ENCODE peak calls at places on chromosomes 7 and 10, in six cellular contexts. B is HCT116, O is MM.1S, Y is neural progenitor cell, Q is PC-3, H is SK-N-SH. M is an unnamed sample.

GRCh38 chr7:138701312-138701923 is at the start of gene SVOPL:
- DNase-seq in B (no peak), O (no peak), Y (no peak), Q (no peak), H (no peak), M (no peak)

GRCh38 chr10:89699581-89700064 is 1.8 kb upstream of the KIF20B start:
- DNase-seq in B (no peak), O (no peak), Y (no peak), Q (peak; percentile 10), H (no peak), M (no peak)

GRCh38 chr7:105935250-105935649 is 27.8 kb upstream of the CDHR3 start:
- DNase-seq in B (no peak), O (no peak), Y (no peak), Q (peak; percentile 19), H (no peak), M (no peak)

GRCh38 chr7:79050592-79050991 is 402.9 kb downstream of the MAGI2 start:
- DNase-seq in B (no peak), O (no peak), Y (no peak), Q (peak; percentile 70), H (no peak), M (peak; percentile 50)

GRCh38 chr10:62623223-62623622 is 181.3 kb upstream of the ADO start:
- DNase-seq in B (no peak), O (no peak), Y (no peak), Q (no peak), H (no peak), M (no peak)

GRCh38 chr10:114026189-114027040 is 17.3 kb upstream of the ADRB1 start:
- DNase-seq in B (peak; percentile 58), O (no peak), Y (no peak), Q (peak; percentile 76), H (no peak), M (peak; percentile 73)

GRCh38 chr7:886626-887487 is 10.5 kb downstream of the GET4 start:
- DNase-seq in B (no peak), O (no peak), Y (no peak), Q (no peak), H (no peak), M (no peak)

GRCh38 chr10:26860026-26860541 is 674 bp downstream of the ABI1 start:
- DNase-seq in B (no peak), O (peak; percentile 38), Y (peak; percentile 71), Q (peak; percentile 57), H (no peak), M (peak; percentile 83)

GRCh38 chr7:133851416-133851815 is 275.7 kb upstream of the LRGUK start:
- DNase-seq in B (no peak), O (no peak), Y (no peak), Q (peak; percentile 17), H (no peak), M (peak; percentile 6)

GRCh38 chr10:86410542-86411124 is 44.0 kb upstream of the GRID1 start:
- DNase-seq in B (no peak), O (no peak), Y (no peak), Q (peak; percentile 57), H (no peak), M (peak; percentile 72)

DNA sequence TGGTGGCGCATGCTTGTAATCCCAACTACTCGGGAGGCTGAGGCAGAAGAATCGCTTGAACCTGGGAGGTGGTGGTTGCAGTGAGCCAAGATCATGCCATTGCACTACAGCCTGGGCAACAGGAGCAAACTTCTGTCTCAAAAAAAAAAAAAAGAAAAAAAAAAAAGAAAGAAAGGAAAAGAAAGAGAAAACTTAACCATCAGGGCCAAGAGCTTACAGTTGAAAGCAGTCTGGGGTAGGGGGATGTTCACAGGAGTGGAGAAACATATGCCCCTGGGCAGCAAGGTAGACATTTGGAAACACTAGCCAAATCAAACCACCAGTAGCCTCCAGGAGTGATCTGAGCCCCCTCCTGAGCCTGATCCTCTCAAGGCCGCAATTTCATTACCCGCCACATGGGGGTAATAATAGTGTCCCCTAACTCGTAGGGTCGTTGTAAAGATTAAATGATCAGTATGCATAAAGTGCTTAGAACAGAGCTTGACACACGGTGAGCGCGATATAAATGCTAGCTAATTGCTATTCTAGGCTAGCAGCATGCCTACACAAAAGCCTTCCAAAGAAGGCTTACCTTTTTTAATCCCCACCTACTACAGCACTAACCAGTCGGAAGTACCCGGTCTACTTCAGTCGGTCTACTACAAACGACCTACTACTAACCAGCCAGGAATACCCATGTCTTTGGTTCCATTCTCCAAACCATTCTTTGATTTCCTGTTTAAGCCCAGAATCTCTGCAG is 274.3 kb upstream of the NEBL start:
- DNase-seq in B (peak; percentile 12), O (no peak), Y (peak; percentile 47), Q (peak; percentile 6), H (peak; percentile 66), M (no peak)
- TF ChIP-seq EZH2phosphoT487 in B (no peak), O (no peak), Y (no peak), Q (no peak), H (no peak), M (no peak)

GRCh38 chr10:126716366-126716765 is 45.9 kb upstream of the C10orf90 start:
- DNase-seq in B (no peak), O (no peak), Y (no peak), Q (no peak), H (no peak), M (no peak)
- H3K9ac ChIP-seq in B (no peak overlapping the region), O (no peak overlapping the region), Y (no peak overlapping the region), Q (no peak overlapping the region), H (no peak overlapping the region), M (no peak overlapping the region)

DNA sequence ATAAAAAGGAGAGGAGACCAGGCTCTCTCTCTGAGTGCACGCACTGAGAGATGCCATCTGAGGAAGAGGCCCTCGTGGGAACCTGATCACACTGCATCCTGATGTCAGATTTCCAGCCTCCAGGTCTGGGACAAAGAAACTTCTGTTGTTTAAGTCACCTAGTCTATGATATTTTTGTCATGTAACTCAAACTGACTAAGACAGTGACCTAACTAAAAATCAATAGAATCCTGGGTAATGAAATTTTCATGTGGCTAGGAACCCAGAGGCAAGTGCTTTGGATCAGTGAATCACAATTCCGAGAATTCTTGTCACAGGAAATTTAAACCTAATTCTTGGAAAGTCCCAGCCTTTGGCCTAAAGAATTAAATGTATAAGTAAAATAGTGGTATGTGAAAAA is 107.7 kb downstream of the SLC16A9 start:
- DNase-seq in B (no peak), O (no peak), Y (no peak), Q (peak; percentile 82), H (no peak), M (no peak)
- H2AFZ ChIP-seq in B (no peak overlapping the region), O (no peak overlapping the region), Y (no peak overlapping the region), Q (no peak overlapping the region), H (no peak overlapping the region), M (no peak overlapping the region)

GRCh38 chr10:48448796-48449195 is 142.3 kb downstream of the MAPK8 start:
- DNase-seq in B (no peak), O (no peak), Y (no peak), Q (peak; percentile 63), H (no peak), M (peak; percentile 91)

GRCh38 chr10:48446785-48447184 is 140.3 kb downstream of the MAPK8 start:
- DNase-seq in B (no peak), O (no peak), Y (no peak), Q (no peak), H (no peak), M (no peak)

GRCh38 chr10:48445932-48446331 is 139.5 kb downstream of the MAPK8 start:
- DNase-seq in B (no peak), O (no peak), Y (no peak), Q (no peak), H (no peak), M (no peak)

GRCh38 chr10:48449501-48450232 is 143.2 kb downstream of the MAPK8 start:
- DNase-seq in B (no peak), O (no peak), Y (no peak), Q (no peak), H (no peak), M (no peak)

GRCh38 chr10:48447356-48448215 is 141.1 kb downstream of the MAPK8 start:
- DNase-seq in B (no peak), O (no peak), Y (no peak), Q (no peak), H (no peak), M (no peak)
- TF ChIP-seq EZH2phosphoT487 in B (no peak), O (no peak), Y (no peak), Q (no peak), H (no peak), M (no peak)

GRCh38 chr7:1992554-1992953 is 240.2 kb downstream of the MAD1L1 start:
- DNase-seq in B (no peak), O (no peak), Y (no peak), Q (no peak), H (no peak), M (no peak)

GRCh38 chr7:1994931-1995330 is 237.8 kb downstream of the MAD1L1 start:
- DNase-seq in B (no peak), O (no peak), Y (no peak), Q (no peak), H (no peak), M (no peak)

GRCh38 chr7:1993776-1994740 is 238.7 kb downstream of the MAD1L1 start:
- DNase-seq in B (no peak), O (no peak), Y (no peak), Q (no peak), H (no peak), M (no peak)

GRCh38 chr7:1995426-1995825 is 237.3 kb downstream of the MAD1L1 start:
- DNase-seq in B (no peak), O (no peak), Y (no peak), Q (no peak), H (no peak), M (no peak)

DNA sequence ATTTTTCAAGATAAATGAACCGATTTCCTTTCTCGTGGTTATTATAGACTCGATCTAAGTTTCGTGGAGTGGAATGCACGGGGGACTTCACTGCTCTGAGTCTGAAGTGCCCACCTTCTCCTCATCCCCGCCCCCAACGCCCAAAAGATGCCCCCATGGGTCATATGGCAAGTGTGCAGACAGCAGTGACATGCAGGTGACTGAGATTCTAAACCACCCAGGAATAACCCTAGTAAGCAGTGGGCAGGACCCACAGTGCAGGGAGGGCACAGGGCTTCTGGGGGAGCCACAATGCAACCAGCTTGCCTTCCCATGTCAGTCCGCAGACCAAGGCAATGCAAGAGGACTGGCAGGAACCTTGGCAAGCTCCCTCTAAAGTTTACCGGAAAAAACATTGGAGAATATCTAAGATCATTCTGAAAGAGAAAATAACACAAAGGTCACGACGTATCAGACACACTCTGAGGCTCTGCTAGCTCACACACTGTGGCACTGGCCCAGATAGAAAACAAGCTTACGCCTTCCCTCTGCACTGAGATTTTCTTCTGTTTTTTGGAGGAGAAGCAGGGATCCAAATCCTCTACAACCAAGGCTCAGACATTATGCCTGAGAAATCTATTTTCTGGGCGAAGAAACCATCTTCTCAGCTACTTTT is 239.6 kb downstream of the MAD1L1 start:
- DNase-seq in B (no peak), O (no peak), Y (no peak), Q (no peak), H (no peak), M (no peak)
- H3K9ac ChIP-seq in B (no peak overlapping the region), O (no peak overlapping the region), Y (no peak overlapping the region), Q (no peak overlapping the region), H (no peak overlapping the region), M (no peak overlapping the region)

GRCh38 chr10:60430017-60430416 is 40.3 kb upstream of the ANK3 start:
- DNase-seq in B (no peak), O (no peak), Y (no peak), Q (peak; percentile 95), H (no peak), M (peak; percentile 81)
- H2AFZ ChIP-seq in B (no peak overlapping the region), O (no peak overlapping the region), Y (no peak overlapping the region), Q (no peak overlapping the region), H (no peak overlapping the region), M (no peak overlapping the region)

M was measured in GM23248.